ENCODE peak calls at places on chromosomes 1 and 21, in ten cellular contexts. P is A172; D is activated CD4-positive, alpha-beta memory T cell treated with anti-CD3 and anti-CD28 coated beads for 36 hours; W is stimulated activated naive CD4-positive, alpha-beta T cell treated with Interleukin-2 at 50 U/mL for 16 hours; M is heart left ventricle; G is cardiac fibroblast; N is amniotic stem cell; J is NCI-H1092 treated with DMSO at 0.1 percent for 48 hours; H is left lung; E is RWPE1. Q is an unnamed sample.

GRCh38 chr1:160993544-160993943 is 27.4 kb downstream of the F11R start:
- DNase-seq in E (peak), W (no peak), M (no peak), P (peak), D (no peak), J (peak), G (peak), N (peak), H (no peak), Q (peak)

GRCh38 chr21:36769051-36769867 is 70.3 kb downstream of the SIM2 start:
- DNase-seq in J (peak), M (no peak), P (no peak), D (no peak), W (no peak), N (no peak), G (peak), E (no peak), H (no peak), Q (no peak)

GRCh38 chr21:14382486-14382834 is 486 bp downstream of the HSPA13 start:
- DNase-seq in P (no peak), E (peak), H (no peak), D (peak), G (peak), N (no peak), M (peak), W (peak), J (peak), Q (peak)

GRCh38 chr1:54152696-54153095 is at the start of gene CDCP2:
- DNase-seq in N (no peak), J (no peak), D (no peak), M (no peak), G (no peak), P (no peak), H (no peak), W (no peak), E (no peak), Q (no peak)

GRCh38 chr1:209246660-209247059 is 336.9 kb upstream of the CAMK1G start:
- DNase-seq in E (no peak), D (no peak), N (no peak), G (no peak), H (no peak), J (no peak), M (no peak), P (peak), W (no peak), Q (peak)

GRCh38 chr1:58155418-58156123 is 391.0 kb downstream of the OMA1 start:
- DNase-seq in M (peak), N (no peak), G (peak), H (no peak), D (no peak), J (no peak), W (no peak), E (no peak), P (no peak), Q (no peak)

GRCh38 chr1:116514708-116515525 is 55.9 kb downstream of the CD58 start:
- DNase-seq in H (no peak), D (peak), N (no peak), W (peak), G (peak), E (no peak), J (no peak), P (no peak), M (no peak), Q (no peak)

GRCh38 chr1:119920104-119920968 is 24.0 kb upstream of the ADAM30 start:
- DNase-seq in M (no peak), E (no peak), W (no peak), N (no peak), H (no peak), J (no peak), D (no peak), P (no peak), G (no peak), Q (no peak)